ENCODE peak calls at places on chromosomes 7 and 10, in six cellular contexts. A, C, R, Y, I and N are unnamed samples.

GRCh38 chr10:44575601-44576380 is 190.9 kb upstream of the CXCL12 start:
- DNase-seq in A (no peak), I (no peak), R (no peak), C (no peak), Y (no peak), N (no peak)

GRCh38 chr10:118753331-118753730 is 1.4 kb downstream of the CACUL1 start:
- DNase-seq in Y (no peak), C (no peak), A (no peak), I (no peak), R (no peak), N (no peak)

GRCh38 chr7:24778543-24779282 is 21.4 kb upstream of the GSDME start:
- DNase-seq in C (no peak), R (no peak), A (no peak), Y (no peak), I (no peak), N (peak)

GRCh38 chr7:37285701-37286475 is 162.8 kb downstream of the ELMO1 start:
- DNase-seq in R (no peak), A (no peak), I (no peak), C (no peak), Y (no peak), N (no peak)

GRCh38 chr10:114266521-114266920 is 27.5 kb downstream of the VWA2 start:
- DNase-seq in R (no peak), A (peak), Y (peak), I (no peak), C (no peak), N (no peak)

GRCh38 chr7:146961617-146962016 is 845.0 kb downstream of the CNTNAP2 start:
- DNase-seq in R (no peak), C (no peak), I (no peak), Y (no peak), A (no peak), N (no peak)

GRCh38 chr7:36985866-36986402 is 261.6 kb upstream of the AOAH start:
- DNase-seq in R (no peak), I (no peak), C (no peak), Y (no peak), A (peak), N (no peak)

GRCh38 chr7:77759294-77759889 is 38.8 kb downstream of the TMEM60 start:
- DNase-seq in Y (peak), I (peak), R (peak), C (peak), A (peak), N (peak)

GRCh38 chr10:53025172-53025651 is 252.6 kb upstream of the MBL2 start:
- DNase-seq in I (no peak), A (no peak), R (peak), C (no peak), Y (no peak), N (no peak)

GRCh38 chr10:58157076-58157766 is 110.5 kb downstream of the IPMK start:
- DNase-seq in Y (no peak), A (no peak), C (no peak), R (no peak), I (no peak), N (peak)

GRCh38 chr7:74083117-74083876 is at the start of gene LIMK1:
- DNase-seq in Y (peak), I (no peak), C (no peak), R (peak), A (peak), N (peak)

GRCh38 chr7:135459951-135460567 is 49.8 kb downstream of the CNOT4 start:
- DNase-seq in A (no peak), R (no peak), I (peak), C (no peak), Y (no peak), N (no peak)

GRCh38 chr10:1406976-1407945 is 330.1 kb downstream of the ADARB2 start:
- DNase-seq in C (no peak), R (no peak), A (no peak), Y (no peak), I (no peak), N (no peak)

GRCh38 chr7:129845178-129845971 is 107.4 kb downstream of the UBE2H start:
- DNase-seq in R (no peak), Y (no peak), A (no peak), C (no peak), I (no peak), N (peak)

GRCh38 chr10:90775351-90776028 is 82.3 kb downstream of the HTR7 start:
- DNase-seq in R (no peak), C (no peak), I (peak), Y (no peak), A (no peak), N (peak)

DNA sequence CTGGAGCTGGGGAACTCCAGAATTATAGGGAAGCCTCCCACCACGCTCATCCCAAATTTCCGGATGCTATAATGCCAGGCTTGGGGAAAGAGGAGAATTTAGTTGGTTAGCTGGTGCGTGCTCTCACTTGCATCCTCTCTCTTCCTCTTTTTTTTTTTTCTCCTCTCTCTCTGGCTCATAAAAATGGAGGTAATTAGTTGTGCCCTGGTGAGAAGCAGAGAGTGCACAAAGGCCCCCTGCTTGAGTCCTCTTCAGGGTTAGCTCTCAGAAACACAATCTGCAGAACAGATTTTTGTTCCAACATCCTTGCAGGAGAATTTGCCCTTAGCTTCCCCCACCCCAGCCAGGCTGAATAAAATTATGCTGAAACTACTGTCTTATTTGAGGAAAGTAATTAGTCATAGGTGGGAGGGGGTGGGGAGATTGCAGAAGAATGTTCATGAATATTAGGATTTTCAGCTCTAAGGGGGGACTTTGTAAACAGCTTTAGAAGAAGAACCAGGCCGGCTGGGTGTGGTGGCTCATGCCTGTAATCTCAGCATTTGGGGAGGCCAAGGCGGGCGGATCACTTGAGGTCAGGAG is 7.6 kb downstream of the SERPINE1 start:
- DNase-seq in Y (no peak), I (no peak), R (no peak), A (no peak), C (no peak), N (no peak)
- TF ChIP-seq GABPA in Y (no peak), I (no peak), R (no peak), A (no peak), C (no peak), N (no peak)

GRCh38 chr7:5773661-5774086 is 7.8 kb downstream of the RNF216 start:
- DNase-seq in R (peak), I (no peak), A (no peak), Y (peak), C (peak), N (peak)
- H3K27ac ChIP-seq in R (peak), I (no peak), A (peak), Y (peak), C (no peak), N (no peak)

GRCh38 chr7:157477550-157478212 is 140.9 kb downstream of the DNAJB6 start:
- DNase-seq in A (no peak), I (no peak), Y (no peak), C (no peak), R (no peak), N (no peak)
- TF ChIP-seq GABPA in A (no peak), I (no peak), Y (no peak), C (no peak), R (no peak), N (no peak)

GRCh38 chr10:79142064-79142491 is 73.3 kb downstream of the ZMIZ1 start:
- DNase-seq in Y (no peak), I (no peak), R (no peak), A (no peak), C (no peak), N (no peak)
- H3K27ac ChIP-seq in Y (no peak), I (no peak), R (no peak), A (peak), C (no peak), N (no peak)

DNA sequence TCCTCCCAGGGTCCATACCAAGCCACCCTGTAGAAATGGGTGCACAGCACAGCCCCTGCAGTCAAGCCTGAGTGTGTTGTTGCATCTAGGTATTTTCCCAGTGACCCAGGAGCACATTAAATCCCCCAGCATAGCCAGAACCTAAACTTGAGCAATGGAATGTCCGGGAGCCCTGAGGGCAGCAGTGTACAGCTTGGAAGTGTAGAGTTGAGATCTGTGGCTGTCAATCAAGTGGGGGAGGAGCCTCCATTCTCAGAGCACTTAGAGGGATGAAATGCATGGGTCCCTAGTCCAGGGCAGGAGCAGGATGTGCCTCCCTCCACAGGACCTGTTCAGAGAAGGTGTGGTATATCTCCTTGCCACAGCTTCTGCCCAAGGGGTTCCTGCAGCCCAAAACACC is 885.1 kb downstream of the CCSER2 start:
- DNase-seq in R (no peak), A (no peak), C (no peak), I (no peak), Y (no peak), N (no peak)
- TF ChIP-seq GABPA in R (no peak), A (no peak), C (no peak), I (no peak), Y (no peak), N (no peak)

DNA sequence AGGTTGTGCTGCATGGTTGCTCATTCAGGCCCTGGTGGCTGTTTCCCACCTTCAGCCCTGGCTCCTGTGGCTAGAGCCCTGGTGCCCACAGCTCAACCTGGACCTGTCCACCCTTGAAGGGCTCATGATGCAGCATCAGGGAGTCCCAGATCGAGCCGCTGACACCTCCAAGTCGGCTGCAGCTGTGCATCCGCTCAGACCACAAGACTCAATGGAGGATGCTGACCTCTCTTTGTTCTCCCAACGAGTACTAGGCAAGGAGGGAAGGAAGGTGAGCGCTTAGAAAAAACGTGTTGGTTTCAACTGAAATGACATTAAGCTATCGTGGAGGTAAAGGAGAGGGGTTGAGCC is 9.5 kb upstream of the C10orf95 start:
- DNase-seq in Y (no peak), C (no peak), I (no peak), R (no peak), A (no peak), N (no peak)
- H3K27ac ChIP-seq in Y (peak), C (peak), I (no peak), R (no peak), A (no peak), N (no peak)

GRCh38 chr10:22833781-22834180 is 94.1 kb upstream of the ARMC3 start:
- DNase-seq in C (no peak), Y (no peak), R (no peak), I (no peak), A (no peak), N (no peak)
- TF ChIP-seq GABPA in C (no peak), Y (no peak), R (no peak), I (no peak), A (no peak), N (no peak)

GRCh38 chr7:150375662-150376521 is 3.2 kb upstream of the ZNF775 start:
- DNase-seq in Y (no peak), C (no peak), R (no peak), A (no peak), I (no peak), N (no peak)
- H3K27ac ChIP-seq in Y (peak), C (no peak), R (peak), A (no peak), I (peak), N (peak)

GRCh38 chr10:30058570-30059132 is 735 bp downstream of the JCAD start:
- DNase-seq in I (no peak), C (no peak), A (peak), R (no peak), Y (no peak), N (no peak)

GRCh38 chr10:30062582-30062981 is 3.2 kb upstream of the JCAD start:
- DNase-seq in Y (no peak), R (no peak), A (no peak), I (no peak), C (no peak), N (no peak)

GRCh38 chr10:30059209-30060107 is at the start of gene JCAD:
- DNase-seq in R (no peak), Y (peak), A (peak), C (no peak), I (no peak), N (peak)

GRCh38 chr10:30062090-30062489 is 2.7 kb upstream of the JCAD start:
- DNase-seq in I (no peak), R (no peak), A (no peak), C (no peak), Y (no peak), N (no peak)

DNA sequence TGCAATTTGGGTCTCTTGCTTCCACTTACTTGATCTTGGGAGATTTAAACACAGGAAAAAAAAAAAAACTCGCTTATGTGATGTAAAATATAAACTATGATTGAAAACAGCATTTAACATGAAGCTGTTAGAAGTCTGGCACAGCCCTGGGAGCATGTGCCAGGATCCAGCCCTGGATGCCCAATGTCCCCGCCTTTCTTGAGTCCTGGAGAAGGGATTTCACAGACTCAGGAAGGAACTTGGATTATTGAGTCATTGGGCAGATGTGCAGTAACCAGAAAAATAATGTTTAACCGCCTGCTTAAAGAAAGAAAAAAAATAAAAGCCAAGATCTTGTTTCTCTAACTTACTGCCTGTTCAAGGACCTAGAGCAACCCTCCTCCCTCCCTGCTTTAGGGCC is 3.7 kb upstream of the JCAD start:
- DNase-seq in Y (no peak), I (no peak), R (no peak), C (no peak), A (no peak), N (no peak)
- TF ChIP-seq GABPA in Y (no peak), I (no peak), R (no peak), C (no peak), A (no peak), N (no peak)

GRCh38 chr7:19024261-19024660 is 93.2 kb downstream of the TWIST1 start:
- DNase-seq in R (no peak), Y (no peak), C (no peak), I (no peak), A (no peak), N (no peak)
- H3K27ac ChIP-seq in R (no peak), Y (no peak), C (no peak), I (no peak), A (peak), N (no peak)